ENCODE peak calls at places on chromosomes 5 and 9, in eight cellular contexts. N is tibial artery, F is AG09309, P is adrenal gland, V is upper lobe of left lung, E is stomach, M is GM23338, D is fibroblast of the aortic adventitia. A is an unnamed sample.

GRCh38 chr5:616342-617039 is 4.4 kb downstream of the CEP72 start:
- DNase-seq in N (no peak), F (no peak), P (no peak), V (peak), E (no peak), M (no peak), D (no peak), A (peak)

GRCh38 chr5:154467655-154468354 is 10.2 kb downstream of the HAND1 start:
- DNase-seq in N (peak), F (peak), P (peak), V (peak), E (peak), M (peak), D (peak), A (peak)

GRCh38 chr5:13629218-13629617 is 315.3 kb downstream of the DNAH5 start:
- DNase-seq in N (no peak), F (no peak), P (no peak), V (no peak), E (no peak), M (no peak), D (no peak), A (no peak)

GRCh38 chr5:1644810-1645571 is 121.2 kb upstream of the LPCAT1 start:
- DNase-seq in N (peak), F (no peak), P (peak), V (peak), E (peak), M (peak), D (peak), A (peak)

GRCh38 chr9:13020706-13021105 is 245.9 kb downstream of the LURAP1L start:
- DNase-seq in N (no peak), F (no peak), P (no peak), V (no peak), E (no peak), M (no peak), D (no peak), A (no peak)

GRCh38 chr5:87020099-87020934 is 247.4 kb upstream of the RASA1 start:
- DNase-seq in N (peak), F (no peak), P (peak), V (no peak), E (no peak), M (no peak), D (peak), A (peak)

GRCh38 chr9:84101892-84102632 is 121.5 kb downstream of the RMI1 start:
- DNase-seq in N (no peak), F (no peak), P (no peak), V (peak), E (no peak), M (peak), D (no peak), A (no peak)

GRCh38 chr5:95735436-95735835 is 4.3 kb downstream of the RHOBTB3 start:
- DNase-seq in N (no peak), F (no peak), P (no peak), V (no peak), E (no peak), M (no peak), D (no peak), A (no peak)

GRCh38 chr5:155947394-155948062 is 379.4 kb upstream of the SGCD start:
- DNase-seq in N (no peak), F (peak), P (no peak), V (no peak), E (no peak), M (no peak), D (no peak), A (no peak)

GRCh38 chr5:111071413-111071812 is at the start of gene TSLP:
- DNase-seq in N (no peak), F (no peak), P (no peak), V (no peak), E (no peak), M (no peak), D (no peak), A (no peak)

GRCh38 chr5:111074244-111074643 is 2.7 kb downstream of the TSLP start:
- DNase-seq in N (no peak), F (no peak), P (no peak), V (no peak), E (no peak), M (no peak), D (peak), A (no peak)

GRCh38 chr5:111070272-111071134 is 1.0 kb upstream of the TSLP start:
- DNase-seq in N (peak), F (no peak), P (peak), V (peak), E (peak), M (peak), D (peak), A (peak)

GRCh38 chr5:111075520-111075919 is 4.0 kb downstream of the TSLP start:
- DNase-seq in N (no peak), F (peak), P (no peak), V (no peak), E (no peak), M (no peak), D (peak), A (no peak)

DNA sequence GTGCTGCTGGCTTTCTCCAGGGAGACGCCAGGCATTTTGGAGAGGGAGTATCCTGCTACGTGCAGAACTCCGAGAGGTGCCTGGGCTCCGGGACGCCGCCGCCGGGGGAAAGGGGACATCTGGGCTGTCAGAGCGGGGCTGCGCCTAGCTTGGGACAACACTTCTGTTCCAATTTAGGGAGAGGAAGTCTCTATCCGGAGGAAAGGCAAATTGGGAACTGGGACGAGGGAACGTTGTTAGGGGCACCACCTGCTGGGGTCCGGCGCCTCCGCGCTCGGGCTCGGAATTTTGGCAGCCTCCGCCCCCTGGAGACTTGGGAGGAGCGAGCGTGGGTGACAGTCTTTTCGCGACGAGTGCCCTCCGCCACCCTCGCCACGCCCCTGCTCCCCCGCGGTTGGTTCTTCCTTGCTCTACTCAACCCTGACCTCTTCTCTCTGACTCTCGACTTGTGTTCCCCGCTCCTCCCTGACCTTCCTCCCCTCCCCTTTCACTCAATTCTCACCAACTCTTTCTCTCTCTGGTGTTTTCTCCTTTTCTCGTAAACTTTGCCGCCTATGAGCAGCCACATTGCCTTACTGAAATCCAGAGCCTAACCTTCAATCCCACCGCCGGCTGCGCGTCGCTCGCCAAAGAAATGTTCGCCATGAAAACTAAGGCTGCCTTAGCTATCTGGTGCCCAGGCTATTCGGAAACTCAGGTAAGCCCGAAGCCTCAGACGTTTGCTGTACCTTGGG is 1.6 kb downstream of the TSLP start:
- DNase-seq in N (peak), F (no peak), P (peak), V (peak), E (peak), M (peak), D (peak), A (peak)
- TF ChIP-seq CTCF in N (no peak), F (no peak), P (no peak), V (no peak), E (no peak), M (no peak), D (no peak), A (no peak)

DNA sequence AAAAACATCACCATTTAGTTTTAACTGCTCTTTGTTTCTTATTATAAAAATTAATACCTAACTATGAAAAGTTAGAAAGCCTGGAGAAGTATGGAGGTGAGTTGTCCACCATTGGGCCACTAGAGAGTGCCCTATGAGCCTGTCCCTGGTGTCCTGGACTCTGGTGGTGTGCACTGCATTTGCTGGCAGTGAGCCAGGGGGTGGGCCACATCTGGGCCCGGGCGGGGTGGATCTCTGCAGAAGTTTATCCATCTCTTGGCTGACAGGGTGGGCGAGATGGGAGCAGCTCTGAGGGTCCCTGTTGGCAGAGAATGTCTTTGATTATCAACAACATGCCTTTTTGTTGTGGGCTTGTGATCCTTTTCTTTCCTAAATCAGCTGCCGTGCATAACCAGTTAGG is 8.2 kb downstream of the TENT4A start:
- DNase-seq in N (peak), F (no peak), P (no peak), V (no peak), E (no peak), M (no peak), D (no peak), A (no peak)
- H3K4me3 ChIP-seq in N (peak), F (no peak), P (peak), V (no peak), E (peak), M (no peak), D (peak), A (no peak)

GRCh38 chr5:4050203-4050602 is 454.6 kb downstream of the IRX1 start:
- DNase-seq in N (no peak), F (no peak), P (no peak), V (no peak), E (no peak), M (no peak), D (no peak), A (no peak)
- TF ChIP-seq CTCF in N (no peak), F (no peak), P (no peak), V (no peak), E (no peak), M (no peak), D (no peak), A (no peak)

DNA sequence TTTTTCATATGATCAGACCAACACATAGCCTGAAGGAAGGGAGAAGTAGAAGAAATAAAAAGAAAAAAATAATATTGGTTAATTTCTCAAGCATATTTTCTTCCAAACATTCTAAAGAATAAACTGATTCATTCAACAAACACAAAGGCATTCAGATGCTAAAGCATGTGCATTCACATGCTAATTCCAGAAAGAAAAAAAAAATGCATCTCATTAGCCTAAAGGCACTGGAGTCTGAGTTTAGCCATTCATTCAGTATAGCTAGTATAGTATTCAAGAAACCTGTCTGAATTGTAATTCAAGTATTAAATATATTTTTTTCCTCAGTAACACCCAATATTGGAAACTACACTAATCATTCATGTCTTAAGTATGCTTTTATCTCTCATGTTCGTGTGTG is 61.0 kb upstream of the FER start:
- DNase-seq in N (no peak), F (no peak), P (no peak), V (no peak), E (no peak), M (peak), D (no peak), A (no peak)
- H3K4me3 ChIP-seq in N (no peak), F (no peak), P (no peak), V (no peak), E (no peak), M (no peak), D (no peak), A (no peak)

GRCh38 chr5:141149812-141150211 is at the start of gene PCDHB6:
- DNase-seq in N (no peak), F (no peak), P (no peak), V (no peak), E (no peak), M (peak), D (peak), A (no peak)
- TF ChIP-seq CTCF in N (peak), F (peak), P (no peak), V (no peak), E (no peak), M (peak), D (no peak), A (no peak)

DNA sequence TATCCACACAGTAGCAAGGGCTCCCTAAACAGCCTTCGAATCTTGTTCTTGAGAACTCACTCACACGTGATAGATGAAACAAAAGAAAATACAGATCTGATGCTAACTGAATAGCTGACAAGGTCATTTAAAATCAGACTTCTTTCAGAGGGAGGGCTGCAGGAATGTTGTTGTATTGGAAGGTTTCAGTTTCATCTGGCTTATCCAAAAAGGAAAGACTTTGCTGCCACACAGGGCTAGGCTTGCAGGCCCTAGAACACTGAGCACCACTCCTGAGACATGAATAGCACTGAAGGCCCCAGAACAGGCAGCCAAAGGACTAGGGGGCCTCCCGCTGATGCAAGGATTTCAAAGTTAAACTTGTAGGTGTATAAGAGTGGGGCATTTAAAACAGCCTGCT is 3.1 kb downstream of the CD180 start:
- DNase-seq in N (no peak), F (no peak), P (no peak), V (no peak), E (no peak), M (no peak), D (peak), A (no peak)
- H3K4me3 ChIP-seq in N (no peak), F (no peak), P (no peak), V (no peak), E (peak), M (no peak), D (no peak), A (no peak)

GRCh38 chr9:135696446-135696845 is 2.8 kb downstream of the SOHLH1 start:
- DNase-seq in N (no peak), F (no peak), P (no peak), V (peak), E (no peak), M (no peak), D (no peak), A (no peak)
- TF ChIP-seq CTCF in N (no peak), F (no peak), P (no peak), V (no peak), E (no peak), M (no peak), D (no peak), A (no peak)

GRCh38 chr9:97704851-97705250 is 7.7 kb upstream of the XPA start:
- DNase-seq in N (no peak), F (no peak), P (no peak), V (no peak), E (no peak), M (no peak), D (no peak), A (no peak)

GRCh38 chr9:97705354-97705950 is 8.3 kb upstream of the XPA start:
- DNase-seq in N (no peak), F (no peak), P (no peak), V (no peak), E (no peak), M (no peak), D (peak), A (no peak)

GRCh38 chr9:97706246-97706645 is 9.1 kb upstream of the XPA start:
- DNase-seq in N (no peak), F (no peak), P (no peak), V (no peak), E (no peak), M (no peak), D (no peak), A (no peak)

GRCh38 chr9:97704327-97704677 is 7.2 kb upstream of the XPA start:
- DNase-seq in N (no peak), F (no peak), P (no peak), V (no peak), E (no peak), M (no peak), D (no peak), A (no peak)

GRCh38 chr9:97703437-97704326 is 6.5 kb upstream of the XPA start:
- DNase-seq in N (no peak), F (peak), P (peak), V (no peak), E (no peak), M (no peak), D (peak), A (no peak)
- H3K4me3 ChIP-seq in N (no peak), F (no peak), P (no peak), V (no peak), E (no peak), M (no peak), D (peak), A (no peak)

GRCh38 chr5:25301836-25302235 is 657.1 kb upstream of the CDH10 start:
- DNase-seq in N (no peak), F (no peak), P (no peak), V (no peak), E (no peak), M (no peak), D (no peak), A (no peak)
- TF ChIP-seq CTCF in N (no peak), F (no peak), P (no peak), V (no peak), E (no peak), M (no peak), D (no peak), A (no peak)

DNA sequence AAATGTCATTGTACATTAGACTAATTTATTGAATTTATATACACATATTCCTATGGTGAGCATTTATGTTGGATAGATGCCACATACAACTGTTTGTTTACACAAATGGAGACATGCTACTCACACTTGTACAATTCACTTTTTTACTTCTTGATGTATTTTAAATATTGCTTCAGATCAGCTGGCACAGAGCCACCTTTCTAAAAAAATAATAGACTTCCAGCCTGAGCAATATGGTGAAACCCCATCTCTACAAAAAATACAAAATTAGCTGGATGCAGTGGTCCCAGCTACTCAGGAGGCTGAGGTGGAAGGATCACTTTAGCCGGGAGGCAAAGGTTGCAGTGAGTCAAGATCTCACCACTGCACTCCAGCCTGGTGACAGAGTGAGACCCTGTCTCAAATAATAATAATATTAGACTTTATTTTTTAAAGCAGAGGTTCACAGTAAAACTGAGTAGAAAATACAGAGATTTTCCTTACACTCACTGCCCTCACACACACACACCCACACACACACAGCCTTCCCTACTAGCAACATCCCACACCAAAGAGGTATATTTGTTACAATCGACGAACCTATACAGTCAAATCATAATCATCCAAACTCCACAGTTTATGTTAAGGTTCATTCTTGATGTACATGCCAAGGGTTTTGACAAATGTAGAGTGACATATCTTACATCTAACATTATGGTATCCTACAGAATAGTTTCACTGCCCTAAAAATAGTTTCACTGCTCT is 16.5 kb upstream of the ADRB2 start:
- DNase-seq in N (no peak), F (no peak), P (no peak), V (no peak), E (no peak), M (no peak), D (peak), A (no peak)
- H3K4me3 ChIP-seq in N (no peak), F (no peak), P (peak), V (no peak), E (no peak), M (no peak), D (no peak), A (no peak)